ENCODE peak calls at places on chromosomes 1 and 21, in five cellular contexts. Z, Q, F, D and T are unnamed samples.

GRCh38 chr1:8090241-8090702 is 64.2 kb upstream of the ERRFI1 start:
- DNase-seq in Z (no peak), Q (peak; percentile 85), F (peak; percentile 92), D (no peak), T (no peak)

GRCh38 chr1:224052767-224053166 is 61.1 kb upstream of the FBXO28 start:
- DNase-seq in Z (no peak), Q (no peak), F (peak; percentile 59), D (no peak), T (no peak)

GRCh38 chr1:208237241-208237640 is 6.9 kb downstream of the PLXNA2 start:
- DNase-seq in Z (no peak), Q (no peak), F (peak; percentile 54), D (no peak), T (no peak)

GRCh38 chr1:99133759-99134158 is 129.1 kb upstream of the PLPPR5 start:
- DNase-seq in Z (no peak), Q (no peak), F (no peak), D (no peak), T (no peak)

GRCh38 chr1:209607102-209607794 is 23.7 kb downstream of the CAMK1G start:
- DNase-seq in Z (no peak), Q (no peak), F (peak; percentile 32), D (no peak), T (no peak)

GRCh38 chr1:172628416-172628815 is 30.5 kb upstream of the FASLG start:
- DNase-seq in Z (no peak), Q (no peak), F (peak; percentile 44), D (no peak), T (no peak)

GRCh38 chr1:32770221-32770731 is 46.9 kb downstream of the YARS1 start:
- DNase-seq in Z (no peak), Q (no peak), F (no peak), D (no peak), T (no peak)

GRCh38 chr1:106798991-106799390 is 257.5 kb upstream of the PRMT6 start:
- DNase-seq in Z (no peak), Q (no peak), F (peak; percentile 20), D (no peak), T (no peak)

GRCh38 chr1:69913967-69914366 is 291.4 kb downstream of the LRRC40 start:
- DNase-seq in Z (peak; percentile 29), Q (peak; percentile 83), F (peak; percentile 79), D (no peak), T (no peak)

GRCh38 chr1:61442456-61443013 is 282.4 kb downstream of the TM2D1 start:
- DNase-seq in Z (peak; percentile 61), Q (no peak), F (peak; percentile 64), D (no peak), T (no peak)

GRCh38 chr1:38026592-38027200 is 14.2 kb downstream of the UTP11 start:
- DNase-seq in Z (no peak), Q (no peak), F (peak; percentile 75), D (no peak), T (no peak)

DNA sequence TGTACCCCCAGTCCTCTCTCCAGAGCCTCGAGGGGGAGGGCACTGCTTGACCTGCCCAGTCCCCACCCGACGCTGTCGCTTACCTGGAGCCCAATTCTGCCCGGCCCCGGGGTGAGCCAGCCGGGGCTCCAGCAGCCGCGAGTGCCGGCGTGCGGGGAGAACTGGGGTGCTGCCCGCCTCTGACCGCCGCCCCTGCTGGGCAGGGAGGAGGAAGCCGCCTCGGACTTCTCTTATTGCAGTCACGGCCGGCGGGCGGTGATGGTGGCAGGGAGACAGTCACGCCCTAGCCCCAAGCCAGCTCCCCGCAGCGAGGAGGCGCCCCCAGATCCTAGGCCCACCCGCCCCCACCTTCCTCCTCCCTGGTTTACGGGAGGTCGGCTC is at the start of gene FGR:
- DNase-seq in Z (no peak), Q (no peak), F (no peak), D (no peak), T (no peak)
- H3K4me3 ChIP-seq in Z (peak within 1 kb of the TSS; percentile 53), Q (peak within 1 kb of the TSS; percentile 73), F (peak within 1 kb of the TSS; percentile 43), D (peak within 1 kb of the TSS; percentile 59), T (peak within 1 kb of the TSS; percentile 60)

GRCh38 chr1:118101445-118101844 is 83.6 kb downstream of the SPAG17 start:
- DNase-seq in Z (no peak), Q (no peak), F (no peak), D (no peak), T (no peak)
- H3K4me3 ChIP-seq in Z (no peak overlapping the region), Q (no peak overlapping the region), F (no peak overlapping the region), D (no peak overlapping the region), T (no peak overlapping the region)

GRCh38 chr1:96808186-96808585 is 86.6 kb downstream of the PTBP2 start:
- DNase-seq in Z (no peak), Q (no peak), F (peak; percentile 33), D (no peak), T (no peak)

DNA sequence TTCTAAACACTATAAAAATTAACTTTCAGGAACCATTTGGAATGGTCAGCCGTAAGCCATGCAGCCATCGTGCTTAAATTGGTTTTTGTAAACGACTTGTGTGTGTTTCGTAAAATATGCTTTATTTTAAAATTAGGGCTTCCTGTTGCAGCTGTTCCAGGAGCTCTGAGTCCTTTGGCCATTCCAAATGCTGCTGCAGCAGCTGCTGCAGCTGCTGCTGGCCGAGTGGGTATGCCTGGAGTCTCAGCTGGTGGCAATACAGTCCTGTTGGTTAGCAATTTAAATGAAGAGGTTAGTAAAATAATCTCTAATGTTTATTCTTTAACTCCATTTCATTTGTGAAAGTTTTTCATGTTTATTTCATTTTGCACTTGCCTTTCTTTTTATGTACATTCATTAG is 83.1 kb downstream of the PTBP2 start:
- DNase-seq in Z (no peak), Q (no peak), F (no peak), D (no peak), T (no peak)
- H3K4me3 ChIP-seq in Z (no peak overlapping the region), Q (no peak overlapping the region), F (no peak overlapping the region), D (no peak overlapping the region), T (no peak overlapping the region)

DNA sequence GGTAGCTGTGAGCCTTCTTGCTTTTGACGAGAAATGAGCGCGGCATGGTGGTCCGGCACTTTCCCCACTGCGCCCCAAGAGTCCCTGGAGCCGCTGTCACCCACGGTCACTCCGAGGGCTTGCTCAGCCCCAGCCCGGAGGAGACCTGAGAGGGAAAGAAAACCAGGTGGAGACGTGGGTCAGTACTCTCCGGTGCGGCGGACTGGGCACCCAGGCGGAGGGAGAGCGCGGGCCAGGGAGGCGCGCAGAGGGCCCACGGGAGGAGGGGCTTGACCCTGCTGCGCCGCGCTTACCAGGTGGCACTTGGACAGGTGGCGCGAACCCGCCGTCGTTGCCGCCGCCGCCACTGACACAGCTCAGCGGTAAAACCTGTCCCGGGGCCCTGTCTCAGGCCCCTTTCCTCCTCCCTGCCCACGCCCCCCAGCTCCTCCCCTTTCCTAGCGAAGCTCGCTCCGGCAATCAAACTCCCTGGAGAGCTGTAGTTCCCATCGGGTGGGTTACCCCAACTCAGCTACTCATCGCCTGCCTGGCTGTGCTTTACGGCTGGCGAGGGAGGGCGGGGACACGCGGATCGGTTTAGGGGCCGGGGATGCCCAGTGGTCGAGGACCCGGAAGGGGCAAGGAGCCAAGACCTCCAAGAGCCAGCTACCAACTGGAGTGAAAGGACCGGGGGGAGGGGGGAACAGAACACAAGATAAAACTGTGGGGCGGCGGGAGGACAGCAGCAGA is 3.1 kb downstream of the GFI1 start:
- DNase-seq in Z (no peak), Q (no peak), F (no peak), D (no peak), T (no peak)
- H3K4me3 ChIP-seq in Z (peak overlapping the region; percentile 26), Q (peak overlapping the region; percentile 84), F (peak overlapping the region; percentile 61), D (peak overlapping the region; percentile 60), T (peak overlapping the region; percentile 68)

DNA sequence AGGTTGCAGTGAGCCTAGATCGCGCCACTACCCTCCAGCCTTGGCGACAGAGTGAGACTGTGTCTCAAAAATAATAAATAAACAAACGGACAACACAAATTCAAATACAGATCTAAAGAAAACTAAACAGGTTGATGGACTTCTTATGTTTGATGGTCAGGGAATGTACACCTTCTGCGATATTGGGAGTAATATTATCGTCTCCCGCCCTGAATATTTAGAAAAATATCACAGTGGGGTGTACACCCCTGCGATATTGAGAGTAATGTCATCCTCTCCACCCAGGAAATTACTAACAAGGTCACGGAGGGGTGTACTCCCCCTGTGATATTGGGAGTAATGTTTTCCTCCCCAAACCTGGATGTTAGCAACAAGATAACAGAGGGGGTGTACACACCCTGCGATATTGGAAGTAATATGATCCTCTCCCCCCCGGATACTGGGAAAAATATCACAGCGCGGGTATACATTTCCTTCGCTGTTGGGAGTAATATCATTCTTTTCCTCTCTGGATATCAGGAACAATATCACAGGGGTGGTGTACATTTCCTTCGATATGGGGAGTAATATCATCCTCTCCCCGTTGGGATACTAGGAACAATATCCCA is 1.4 kb upstream of the CFAP298 start:
- DNase-seq in Z (no peak), Q (no peak), F (no peak), D (no peak), T (no peak)
- H3K4me3 ChIP-seq in Z (peak overlapping the region; percentile 68), Q (peak overlapping the region; percentile 92), F (peak overlapping the region; percentile 95), D (peak overlapping the region; percentile 83), T (peak overlapping the region; percentile 79)

DNA sequence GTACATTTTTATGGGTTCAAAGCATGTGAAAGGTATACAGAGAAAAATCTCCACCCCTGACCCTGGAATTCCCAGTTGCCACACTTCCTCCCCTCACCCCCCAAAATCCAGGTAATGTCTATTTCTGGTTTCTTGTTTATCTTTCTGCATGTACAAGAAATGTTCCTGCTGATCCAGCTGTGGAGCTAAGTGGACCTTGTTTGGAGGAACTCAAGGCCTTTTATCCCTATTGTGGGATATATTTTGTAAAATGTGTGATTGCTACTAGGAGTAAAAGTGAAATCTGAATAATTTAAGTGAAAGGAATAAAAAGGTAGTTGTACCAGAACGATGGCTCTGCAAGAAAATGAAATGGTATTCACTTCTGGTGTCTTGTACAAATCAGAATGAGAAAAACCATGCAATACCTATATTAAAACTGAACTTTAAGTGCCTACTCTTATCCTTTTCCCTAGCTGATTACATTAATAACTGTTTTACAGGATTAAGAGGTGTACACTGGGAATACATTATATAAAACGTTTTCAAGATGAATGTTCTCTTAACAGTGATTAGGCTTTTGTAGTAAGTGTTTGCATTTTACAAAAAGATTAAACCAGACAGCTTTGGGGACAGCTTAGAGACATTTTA is 3.1 kb downstream of the SPEN start:
- DNase-seq in Z (no peak), Q (no peak), F (no peak), D (no peak), T (no peak)
- H3K4me3 ChIP-seq in Z (peak overlapping the region; percentile 92), Q (peak overlapping the region; percentile 92), F (peak overlapping the region; percentile 73), D (peak overlapping the region; percentile 98), T (peak overlapping the region; percentile 95)